ENCODE peak calls at places on chromosomes 2 and 18, in four cellular contexts. Z is H1, X is spleen, I is HepG2. C is an unnamed sample.

GRCh38 chr2:122748552-122749011 is 993.1 kb downstream of the TSN start:
- DNase-seq in Z (no peak), X (no peak), I (peak; percentile 61), C (no peak)

GRCh38 chr2:60515751-60516226 is 37.7 kb downstream of the BCL11A start:
- DNase-seq in Z (peak; percentile 39), X (no peak), I (no peak), C (peak; percentile 54)

GRCh38 chr2:95377724-95378123 is 24.8 kb upstream of the FAHD2A start:
- DNase-seq in Z (no peak), X (no peak), I (no peak), C (no peak)

GRCh38 chr2:199861116-199861774 is 10.3 kb upstream of the FTCDNL1 start:
- DNase-seq in Z (no peak), X (no peak), I (peak; percentile 24), C (no peak)

GRCh38 chr2:172333206-172333605 is 94.2 kb upstream of the ITGA6 start:
- DNase-seq in Z (no peak), X (no peak), I (no peak), C (no peak)

GRCh38 chr2:157809212-157809611 is 66.9 kb downstream of the ACVR1 start:
- DNase-seq in Z (no peak), X (no peak), I (no peak), C (no peak)

GRCh38 chr2:98468621-98469236 is 24.1 kb downstream of the INPP4A start:
- DNase-seq in Z (no peak), X (peak; percentile 22), I (no peak), C (no peak)

GRCh38 chr2:25286025-25286400 is 55.7 kb downstream of the DNMT3A start:
- DNase-seq in Z (no peak), X (peak; percentile 90), I (no peak), C (peak; percentile 60)

GRCh38 chr2:33765122-33765521 is 166.0 kb upstream of the FAM98A start:
- DNase-seq in Z (no peak), X (no peak), I (no peak), C (no peak)

GRCh38 chr2:119015849-119016248 is 73.9 kb downstream of the MARCO start:
- DNase-seq in Z (peak; percentile 41), X (no peak), I (no peak), C (no peak)

GRCh38 chr2:182477774-182478173 is 50.9 kb upstream of the PDE1A start:
- DNase-seq in Z (no peak), X (no peak), I (no peak), C (no peak)

GRCh38 chr2:134862674-134863073 is 24.3 kb downstream of the ACMSD start:
- DNase-seq in Z (no peak), X (no peak), I (no peak), C (no peak)

GRCh38 chr18:7941533-7941932 is 374.4 kb downstream of the PTPRM start:
- DNase-seq in Z (no peak), X (no peak), I (no peak), C (no peak)

GRCh38 chr2:39772086-39772811 is 6.8 kb downstream of the THUMPD2 start:
- DNase-seq in Z (no peak), X (no peak), I (no peak), C (no peak)

GRCh38 chr2:136191041-136191440 is 73.1 kb upstream of the CXCR4 start:
- DNase-seq in Z (no peak), X (no peak), I (no peak), C (no peak)

GRCh38 chr2:180983468-180984388 is 3.3 kb downstream of the UBE2E3 start:
- DNase-seq in Z (no peak), X (no peak), I (peak; percentile 77), C (no peak)

GRCh38 chr2:235709969-235710879 is 216.4 kb downstream of the AGAP1 start:
- DNase-seq in Z (no peak), X (no peak), I (no peak), C (no peak)

GRCh38 chr2:170354855-170355649 is 177.1 kb downstream of the MYO3B start:
- DNase-seq in Z (no peak), X (no peak), I (no peak), C (no peak)

GRCh38 chr2:111196435-111196834 is 75.7 kb downstream of the BCL2L11 start:
- DNase-seq in Z (peak; percentile 6), X (no peak), I (no peak), C (no peak)

GRCh38 chr2:88959480-88960204 is 268.2 kb downstream of the RPIA start:
- DNase-seq in Z (no peak), X (no peak), I (no peak), C (no peak)

GRCh38 chr2:201127570-201127969 is 11.6 kb downstream of the CFLAR start:
- DNase-seq in Z (no peak), X (no peak), I (no peak), C (peak; percentile 50)

GRCh38 chr18:77068321-77068841 is 64.2 kb downstream of the MBP start:
- DNase-seq in Z (no peak), X (peak; percentile 80), I (no peak), C (no peak)

GRCh38 chr18:12532661-12533060 is 124.9 kb downstream of the PRELID3A start:
- DNase-seq in Z (no peak), X (no peak), I (no peak), C (no peak)

GRCh38 chr2:118417417-118418125 is 329.3 kb downstream of the INSIG2 start:
- DNase-seq in Z (no peak), X (no peak), I (no peak), C (no peak)

GRCh38 chr2:109558076-109558882 is 55.5 kb downstream of the SEPTIN10 start:
- DNase-seq in Z (no peak), X (no peak), I (peak; percentile 96), C (peak; percentile 45)

GRCh38 chr2:41853427-41854191 is 194.2 kb upstream of the PKDCC start:
- DNase-seq in Z (peak; percentile 79), X (no peak), I (peak; percentile 71), C (no peak)

GRCh38 chr2:200469708-200470600 is 39.9 kb downstream of the KCTD18 start:
- DNase-seq in Z (no peak), X (no peak), I (no peak), C (no peak)

GRCh38 chr2:96913398-96914202 is 43.7 kb upstream of the SEMA4C start:
- DNase-seq in Z (no peak), X (peak; percentile 81), I (peak; percentile 36), C (no peak)

GRCh38 chr2:240346015-240346752 is 89.3 kb upstream of the GPC1 start:
- DNase-seq in Z (no peak), X (no peak), I (no peak), C (no peak)

GRCh38 chr18:60684843-60685513 is 312.4 kb upstream of the MC4R start:
- DNase-seq in Z (no peak), X (no peak), I (peak; percentile 2), C (peak; percentile 27)

GRCh38 chr2:36438454-36438977 is 82.9 kb downstream of the CRIM1 start:
- DNase-seq in Z (no peak), X (no peak), I (no peak), C (no peak)

GRCh38 chr2:36439084-36439483 is 83.5 kb downstream of the CRIM1 start:
- DNase-seq in Z (no peak), X (no peak), I (no peak), C (no peak)

GRCh38 chr2:36441065-36441625 is 85.6 kb downstream of the CRIM1 start:
- DNase-seq in Z (no peak), X (no peak), I (no peak), C (no peak)

GRCh38 chr2:36444206-36444605 is 88.6 kb downstream of the CRIM1 start:
- DNase-seq in Z (no peak), X (no peak), I (no peak), C (no peak)

GRCh38 chr2:36441816-36442215 is 86.2 kb downstream of the CRIM1 start:
- DNase-seq in Z (no peak), X (no peak), I (no peak), C (no peak)
- TF ChIP-seq POLR2AphosphoS5 in Z (no peak), X (no peak), I (no peak), C (no peak)

GRCh38 chr2:148810081-148810480 is 64.9 kb upstream of the KIF5C start:
- DNase-seq in Z (peak; percentile 41), X (no peak), I (no peak), C (no peak)
- H3K27ac ChIP-seq in Z (no peak overlapping the region), X (no peak overlapping the region), I (no peak overlapping the region), C (no peak overlapping the region)

GRCh38 chr2:7829241-7829640 is 852.6 kb upstream of the ID2 start:
- DNase-seq in Z (no peak), X (no peak), I (no peak), C (no peak)

GRCh38 chr2:7825591-7826312 is 856.1 kb upstream of the ID2 start:
- DNase-seq in Z (no peak), X (no peak), I (peak; percentile 80), C (no peak)

GRCh38 chr2:7826656-7827055 is 855.2 kb upstream of the ID2 start:
- DNase-seq in Z (no peak), X (no peak), I (no peak), C (no peak)
- TF ChIP-seq POLR2AphosphoS5 in Z (no peak), X (no peak), I (no peak), C (no peak)

GRCh38 chr2:54634564-54635511 is 88.6 kb upstream of the EML6 start:
- DNase-seq in Z (no peak), X (no peak), I (no peak), C (no peak)

GRCh38 chr2:54634012-54634411 is 89.5 kb upstream of the EML6 start:
- DNase-seq in Z (no peak), X (no peak), I (no peak), C (no peak)

GRCh38 chr2:54631755-54632154 is 91.7 kb upstream of the EML6 start:
- DNase-seq in Z (no peak), X (no peak), I (no peak), C (no peak)

GRCh38 chr2:54630841-54631497 is 92.5 kb upstream of the EML6 start:
- DNase-seq in Z (no peak), X (no peak), I (no peak), C (no peak)

GRCh38 chr2:54632733-54633692 is 90.4 kb upstream of the EML6 start:
- DNase-seq in Z (no peak), X (no peak), I (no peak), C (no peak)
- H3K27ac ChIP-seq in Z (no peak overlapping the region), X (peak overlapping the region; percentile 89), I (no peak overlapping the region), C (peak overlapping the region; percentile 79)